ENCODE peak calls at places on chromosomes 13 and 19, in nine cellular contexts. O, L, Q, C, U, F, V, S and Y are unnamed samples. For H3K27me3, the result is how much of the 10 kb centered on the place peaks cover.

GRCh38 chr19:29378543-29379105 is 147.2 kb upstream of the VSTM2B start:
- DNase-seq in O (no peak), L (no peak), Q (no peak), C (peak), U (no peak), F (no peak), V (no peak), S (no peak), Y (no peak)

GRCh38 chr19:33156354-33156753 is 24.4 kb downstream of the WDR88 start:
- DNase-seq in O (no peak), L (no peak), Q (no peak), C (peak), U (no peak), F (no peak), V (peak), S (no peak), Y (no peak)

GRCh38 chr19:1780272-1780957 is 27.1 kb downstream of the ONECUT3 start:
- DNase-seq in O (no peak), L (no peak), Q (no peak), C (no peak), U (no peak), F (no peak), V (peak), S (no peak), Y (no peak)

GRCh38 chr19:55693336-55693974 is 18.4 kb downstream of the EPN1 start:
- DNase-seq in O (no peak), L (no peak), Q (no peak), C (no peak), U (no peak), F (no peak), V (no peak), S (no peak), Y (no peak)

GRCh38 chr13:29954082-29955043 is 103.9 kb upstream of the UBL3 start:
- DNase-seq in O (no peak), L (no peak), Q (no peak), C (no peak), U (no peak), F (no peak), V (no peak), S (no peak), Y (no peak)

GRCh38 chr19:58554494-58555368 is at the start of gene CHMP2A:
- DNase-seq in O (peak), L (peak), Q (peak), C (peak), U (peak), F (peak), V (peak), S (peak), Y (peak)

GRCh38 chr13:112032186-112032835 is 34.6 kb upstream of the SOX1 start:
- DNase-seq in O (no peak), L (no peak), Q (no peak), C (no peak), U (no peak), F (peak), V (peak), S (no peak), Y (no peak)

GRCh38 chr13:94858856-94859811 is 146.8 kb upstream of the SOX21 start:
- DNase-seq in O (no peak), L (peak), Q (peak), C (peak), U (peak), F (peak), V (no peak), S (peak), Y (no peak)

GRCh38 chr19:16067205-16067938 is 8.9 kb upstream of the TPM4 start:
- DNase-seq in O (no peak), L (peak), Q (no peak), C (no peak), U (no peak), F (peak), V (peak), S (peak), Y (peak)

GRCh38 chr13:33543631-33544030 is 258.1 kb upstream of the STARD13 start:
- DNase-seq in O (no peak), L (no peak), Q (no peak), C (no peak), U (peak), F (no peak), V (peak), S (no peak), Y (no peak)

GRCh38 chr19:41548954-41549688 is 26.8 kb upstream of the CEACAM21 start:
- DNase-seq in O (no peak), L (no peak), Q (no peak), C (peak), U (peak), F (no peak), V (no peak), S (no peak), Y (no peak)

GRCh38 chr13:49869514-49869913 is 66.6 kb downstream of the SPRYD7 start:
- DNase-seq in O (peak), L (no peak), Q (no peak), C (peak), U (peak), F (peak), V (peak), S (no peak), Y (no peak)

GRCh38 chr19:35261356-35262100 is 7.2 kb upstream of the USF2 start:
- DNase-seq in O (no peak), L (no peak), Q (peak), C (peak), U (no peak), F (peak), V (no peak), S (no peak), Y (no peak)

GRCh38 chr19:13002389-13002898 is 7.2 kb downstream of the NFIX start:
- DNase-seq in O (no peak), L (peak), Q (peak), C (no peak), U (no peak), F (peak), V (no peak), S (no peak), Y (no peak)

GRCh38 chr19:47848871-47849473 is 10.1 kb upstream of the TPRX2 start:
- DNase-seq in O (peak), L (peak), Q (no peak), C (peak), U (peak), F (peak), V (no peak), S (no peak), Y (no peak)

GRCh38 chr13:22944378-22944777 is 236.4 kb upstream of the SGCG start:
- DNase-seq in O (no peak), L (no peak), Q (no peak), C (peak), U (no peak), F (no peak), V (peak), S (no peak), Y (no peak)

GRCh38 chr19:23788415-23788814 is 29.7 kb upstream of the ZNF681 start:
- DNase-seq in O (no peak), L (no peak), Q (no peak), C (no peak), U (no peak), F (no peak), V (no peak), S (no peak), Y (no peak)

GRCh38 chr13:88086577-88086976 is 415.4 kb downstream of the SLITRK5 start:
- DNase-seq in O (no peak), L (no peak), Q (no peak), C (no peak), U (no peak), F (no peak), V (peak), S (no peak), Y (peak)

GRCh38 chr19:10936661-10937084 is 8.1 kb downstream of the TIMM29 start:
- DNase-seq in O (no peak), L (no peak), Q (no peak), C (peak), U (peak), F (peak), V (peak), S (no peak), Y (peak)

GRCh38 chr13:61002686-61003085 is 413.0 kb downstream of the PCDH20 start:
- DNase-seq in O (no peak), L (no peak), Q (no peak), C (no peak), U (no peak), F (no peak), V (no peak), S (no peak), Y (no peak)

GRCh38 chr13:86567119-86567518 is 767.9 kb upstream of the SLITRK6 start:
- DNase-seq in O (no peak), L (no peak), Q (no peak), C (peak), U (peak), F (peak), V (peak), S (no peak), Y (no peak)

GRCh38 chr13:36709136-36709895 is 35.5 kb downstream of the SERTM1 start:
- DNase-seq in O (no peak), L (no peak), Q (no peak), C (no peak), U (no peak), F (no peak), V (no peak), S (no peak), Y (no peak)

GRCh38 chr19:56167064-56167578 is 8.7 kb upstream of the GALP start:
- DNase-seq in O (no peak), L (no peak), Q (no peak), C (no peak), U (peak), F (no peak), V (peak), S (no peak), Y (no peak)

GRCh38 chr19:30391554-30392551 is 19.7 kb downstream of the ZNF536 start:
- DNase-seq in O (peak), L (no peak), Q (no peak), C (peak), U (peak), F (no peak), V (no peak), S (no peak), Y (no peak)

GRCh38 chr19:30395283-30395682 is 23.1 kb downstream of the ZNF536 start:
- DNase-seq in O (no peak), L (no peak), Q (no peak), C (peak), U (no peak), F (no peak), V (no peak), S (no peak), Y (no peak)

GRCh38 chr19:30393046-30393445 is 20.9 kb downstream of the ZNF536 start:
- DNase-seq in O (no peak), L (no peak), Q (no peak), C (peak), U (no peak), F (no peak), V (no peak), S (no peak), Y (no peak)

GRCh38 chr19:30393729-30394480 is 21.7 kb downstream of the ZNF536 start:
- DNase-seq in O (no peak), L (no peak), Q (no peak), C (no peak), U (no peak), F (no peak), V (no peak), S (no peak), Y (no peak)

GRCh38 chr19:30394481-30395151 is 22.4 kb downstream of the ZNF536 start:
- DNase-seq in O (no peak), L (no peak), Q (no peak), C (no peak), U (no peak), F (no peak), V (no peak), S (no peak), Y (no peak)
- H3K4me3 ChIP-seq in O (no peak), L (no peak), Q (no peak), C (no peak), U (no peak), F (no peak), V (no peak), S (no peak), Y (no peak)

GRCh38 chr19:46491975-46492682 is 3.5 kb downstream of the PNMA8B start:
- DNase-seq in O (no peak), L (no peak), Q (no peak), C (no peak), U (no peak), F (no peak), V (no peak), S (no peak), Y (no peak)

GRCh38 chr19:46489445-46490272 is 6.0 kb downstream of the PNMA8B start:
- DNase-seq in O (no peak), L (peak), Q (peak), C (peak), U (peak), F (peak), V (no peak), S (peak), Y (no peak)

GRCh38 chr19:46488551-46488950 is 7.1 kb downstream of the PNMA8B start:
- DNase-seq in O (no peak), L (no peak), Q (no peak), C (peak), U (no peak), F (no peak), V (no peak), S (no peak), Y (no peak)

GRCh38 chr19:46492841-46493235 is 2.8 kb downstream of the PNMA8B start:
- DNase-seq in O (no peak), L (no peak), Q (no peak), C (peak), U (peak), F (no peak), V (no peak), S (no peak), Y (no peak)

DNA sequence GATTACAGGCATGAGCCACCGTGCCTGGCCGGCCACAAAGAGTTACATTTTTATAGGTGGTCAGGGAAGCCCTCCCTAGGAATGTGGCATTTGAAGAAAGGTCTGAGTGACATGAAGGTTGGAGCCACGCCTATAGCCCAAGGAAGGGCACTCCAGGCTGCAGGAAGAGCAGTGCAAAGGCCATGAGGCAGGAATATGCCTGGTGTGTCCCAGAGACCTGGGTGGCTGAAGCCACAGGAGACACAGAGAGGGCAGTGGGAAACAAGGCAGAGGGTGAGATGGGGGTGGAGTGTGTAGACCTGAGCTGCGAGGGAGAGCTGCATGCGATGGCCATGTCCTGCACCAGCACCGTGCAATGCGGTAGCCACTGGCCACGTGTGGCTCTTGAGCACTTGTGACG is 4.9 kb downstream of the PNMA8B start:
- DNase-seq in O (no peak), L (no peak), Q (no peak), C (no peak), U (no peak), F (no peak), V (no peak), S (no peak), Y (no peak)
- H3K27me3 ChIP-seq in O (under half), L (half or more), Q (under half), C (half or more), U (half or more), F (under half), V (under half), S (under half), Y (half or more)

GRCh38 chr19:4256563-4256962 is 9.7 kb downstream of the YJU2 start:
- DNase-seq in O (no peak), L (no peak), Q (no peak), C (peak), U (no peak), F (no peak), V (no peak), S (no peak), Y (no peak)
- TF ChIP-seq CTCF in O (peak), L (no peak), Q (no peak), C (peak), U (no peak), F (no peak), V (peak), S (no peak), Y (no peak)

GRCh38 chr13:28485551-28485950 is 9.4 kb downstream of the FLT1 start:
- DNase-seq in O (no peak), L (no peak), Q (no peak), C (peak), U (no peak), F (no peak), V (no peak), S (no peak), Y (no peak)
- H3K4me3 ChIP-seq in O (no peak), L (no peak), Q (no peak), C (no peak), U (no peak), F (no peak), V (no peak), S (no peak), Y (no peak)